ENCODE peak calls at places on chromosomes 16 and 17, in eight cellular contexts. G is psoas muscle, F is foreskin fibroblast, S is thoracic aorta, R is tibial artery, N is ovary, J is HFF-Myc, T is heart right ventricle. P is an unnamed sample.

GRCh38 chr16:66240996-66241395 is 125.5 kb upstream of the CDH5 start:
- DNase-seq in G (no peak), F (no peak), S (no peak), R (no peak), N (no peak), J (no peak), T (no peak), P (no peak)

GRCh38 chr16:85384831-85385462 is 228.2 kb upstream of the GSE1 start:
- DNase-seq in G (peak), F (no peak), S (no peak), R (no peak), N (no peak), J (no peak), T (peak), P (peak)

GRCh38 chr17:66567234-66568170 is 265.1 kb downstream of the PRKCA start:
- DNase-seq in G (peak), F (peak), S (peak), R (peak), N (peak), J (peak), T (peak), P (peak)

GRCh38 chr17:40284085-40284713 is 3.5 kb upstream of the CDC6 start:
- DNase-seq in G (no peak), F (peak), S (no peak), R (no peak), N (no peak), J (no peak), T (no peak), P (no peak)

GRCh38 chr17:142102-142661 is 4.8 kb downstream of the SCGB1C2 start:
- DNase-seq in G (peak), F (no peak), S (no peak), R (no peak), N (peak), J (no peak), T (no peak), P (no peak)

GRCh38 chr16:84138824-84139627 is 6.0 kb downstream of the HSDL1 start:
- DNase-seq in G (peak), F (peak), S (no peak), R (peak), N (no peak), J (no peak), T (no peak), P (no peak)

GRCh38 chr16:23013484-23013883 is 135.8 kb downstream of the USP31 start:
- DNase-seq in G (no peak), F (no peak), S (no peak), R (no peak), N (no peak), J (no peak), T (no peak), P (no peak)

GRCh38 chr16:47697826-47698225 is 236.7 kb downstream of the PHKB start:
- DNase-seq in G (no peak), F (no peak), S (no peak), R (no peak), N (no peak), J (no peak), T (no peak), P (no peak)

GRCh38 chr16:68116256-68116853 is 31.2 kb downstream of the NFATC3 start:
- DNase-seq in G (no peak), F (peak), S (no peak), R (no peak), N (no peak), J (no peak), T (no peak), P (no peak)

GRCh38 chr17:4796550-4796915 is 569 bp downstream of the PSMB6 start:
- DNase-seq in G (no peak), F (no peak), S (no peak), R (no peak), N (no peak), J (no peak), T (no peak), P (no peak)

GRCh38 chr17:3730881-3731429 is 7.3 kb downstream of the HASPIN start:
- DNase-seq in G (no peak), F (no peak), S (no peak), R (no peak), N (no peak), J (no peak), T (no peak), P (no peak)

GRCh38 chr16:66457888-66458287 is 30.8 kb downstream of the BEAN1 start:
- DNase-seq in G (no peak), F (no peak), S (no peak), R (no peak), N (no peak), J (no peak), T (no peak), P (no peak)

GRCh38 chr17:75516619-75517276 is 420 bp downstream of the TSEN54 start:
- DNase-seq in G (no peak), F (peak), S (no peak), R (no peak), N (no peak), J (no peak), T (peak), P (no peak)

GRCh38 chr16:86619263-86619935 is 41.0 kb downstream of the FOXL1 start:
- DNase-seq in G (no peak), F (peak), S (no peak), R (peak), N (no peak), J (no peak), T (no peak), P (no peak)

GRCh38 chr16:80147021-80147680 is 393.6 kb upstream of the DYNLRB2 start:
- DNase-seq in G (no peak), F (no peak), S (no peak), R (no peak), N (no peak), J (no peak), T (no peak), P (no peak)

GRCh38 chr17:19359856-19360255 is 2.7 kb downstream of the B9D1 start:
- DNase-seq in G (no peak), F (no peak), S (no peak), R (peak), N (no peak), J (no peak), T (no peak), P (no peak)

GRCh38 chr16:52825882-52826281 is 226.8 kb downstream of the CHD9NB start:
- DNase-seq in G (no peak), F (no peak), S (no peak), R (no peak), N (no peak), J (no peak), T (no peak), P (no peak)

GRCh38 chr16:5895137-5895536 is 797.5 kb upstream of the EEF2KMT start:
- DNase-seq in G (no peak), F (no peak), S (no peak), R (no peak), N (no peak), J (no peak), T (no peak), P (no peak)

GRCh38 chr16:49588729-49589384 is 215.3 kb downstream of the C16orf78 start:
- DNase-seq in G (no peak), F (no peak), S (no peak), R (peak), N (no peak), J (no peak), T (no peak), P (no peak)

GRCh38 chr17:55266958-55267688 is 2.4 kb downstream of the HLF start:
- DNase-seq in G (no peak), F (no peak), S (no peak), R (no peak), N (no peak), J (no peak), T (no peak), P (no peak)
- H3K4me3 ChIP-seq in G (peak), F (no peak), S (peak), R (peak), N (peak), J (no peak), T (peak), P (peak)

DNA sequence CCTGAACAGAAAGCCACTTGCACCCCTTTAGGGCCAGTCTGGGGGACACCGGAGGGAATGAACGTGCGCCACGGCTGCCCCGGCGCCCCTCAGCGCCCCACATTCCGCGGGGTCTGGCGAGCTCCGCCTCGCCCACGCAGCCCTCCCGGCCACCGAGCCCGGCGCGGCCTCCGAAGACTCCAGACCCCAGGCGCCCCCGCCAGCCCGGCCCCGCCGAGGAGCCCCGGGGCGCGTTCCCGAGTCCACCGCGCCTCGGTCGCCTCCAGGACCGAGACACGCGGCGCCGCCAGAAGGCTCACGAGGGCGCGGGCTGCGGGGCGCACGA is 395 bp downstream of the CLCN7 start:
- DNase-seq in G (no peak), F (no peak), S (no peak), R (no peak), N (no peak), J (no peak), T (no peak), P (no peak)
- H3K4me3 ChIP-seq in G (peak), F (peak), S (peak), R (peak), N (peak), J (peak), T (peak), P (peak)

GRCh38 chr17:29346462-29346861 is 43.7 kb upstream of the TAOK1 start:
- DNase-seq in G (no peak), F (no peak), S (no peak), R (no peak), N (no peak), J (no peak), T (no peak), P (no peak)

GRCh38 chr17:29345066-29345465 is 45.1 kb upstream of the TAOK1 start:
- DNase-seq in G (no peak), F (no peak), S (no peak), R (no peak), N (no peak), J (no peak), T (no peak), P (no peak)

GRCh38 chr17:29344201-29344856 is 45.8 kb upstream of the TAOK1 start:
- DNase-seq in G (no peak), F (no peak), S (no peak), R (no peak), N (no peak), J (no peak), T (no peak), P (no peak)

GRCh38 chr17:29342148-29342765 is 47.9 kb upstream of the TAOK1 start:
- DNase-seq in G (no peak), F (no peak), S (no peak), R (no peak), N (no peak), J (no peak), T (no peak), P (no peak)

DNA sequence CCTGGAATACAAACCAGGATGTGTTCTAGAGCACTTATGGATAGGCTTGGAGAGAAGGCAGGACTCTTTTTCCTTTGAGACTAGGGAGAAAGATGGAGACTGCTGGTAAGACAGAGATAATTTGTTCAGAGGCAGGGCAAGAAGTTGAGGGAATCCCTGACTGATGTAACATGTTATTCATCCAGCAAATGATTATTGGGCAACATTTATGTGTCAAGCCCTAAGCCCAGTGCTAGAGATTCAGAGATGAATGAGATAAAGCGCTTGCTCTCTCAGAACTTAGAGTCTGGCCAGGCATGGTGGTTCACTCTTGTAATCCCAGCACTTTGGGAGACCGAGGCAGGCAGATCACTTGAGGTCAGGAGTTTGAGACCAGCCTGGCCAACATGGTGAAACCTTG is 47.8 kb upstream of the NUFIP2 start:
- DNase-seq in G (no peak), F (peak), S (no peak), R (no peak), N (no peak), J (no peak), T (no peak), P (no peak)
- H3K4me3 ChIP-seq in G (no peak), F (no peak), S (no peak), R (no peak), N (no peak), J (no peak), T (no peak), P (no peak)

GRCh38 chr16:69438465-69438864 is 14.0 kb downstream of the CYB5B start:
- DNase-seq in G (no peak), F (no peak), S (no peak), R (no peak), N (no peak), J (no peak), T (no peak), P (no peak)

GRCh38 chr16:69444873-69445517 is 20.6 kb downstream of the CYB5B start:
- DNase-seq in G (no peak), F (no peak), S (no peak), R (no peak), N (no peak), J (no peak), T (no peak), P (no peak)

GRCh38 chr16:69440236-69440635 is 15.8 kb downstream of the CYB5B start:
- DNase-seq in G (no peak), F (no peak), S (no peak), R (no peak), N (no peak), J (no peak), T (no peak), P (no peak)

GRCh38 chr16:69448470-69449193 is 24.2 kb downstream of the CYB5B start:
- DNase-seq in G (no peak), F (peak), S (no peak), R (no peak), N (no peak), J (peak), T (no peak), P (no peak)

GRCh38 chr16:69443809-69444611 is 19.6 kb downstream of the CYB5B start:
- DNase-seq in G (peak), F (peak), S (no peak), R (no peak), N (peak), J (no peak), T (no peak), P (peak)
- H3K4me3 ChIP-seq in G (peak), F (peak), S (peak), R (peak), N (peak), J (peak), T (peak), P (peak)

GRCh38 chr16:89193021-89193575 is 7.2 kb downstream of the SLC22A31 start:
- DNase-seq in G (peak), F (peak), S (no peak), R (no peak), N (peak), J (no peak), T (peak), P (peak)
- H3K4me3 ChIP-seq in G (no peak), F (peak), S (peak), R (no peak), N (no peak), J (no peak), T (no peak), P (no peak)

GRCh38 chr17:32484628-32485027 is 2.2 kb upstream of the CDK5R1 start:
- DNase-seq in G (no peak), F (no peak), S (no peak), R (no peak), N (peak), J (no peak), T (no peak), P (no peak)
- H3K4me3 ChIP-seq in G (no peak), F (no peak), S (no peak), R (no peak), N (no peak), J (no peak), T (no peak), P (no peak)

GRCh38 chr17:56765449-56765848 is 68.3 kb downstream of the C17orf67 start:
- DNase-seq in G (no peak), F (no peak), S (no peak), R (no peak), N (no peak), J (no peak), T (no peak), P (no peak)

GRCh38 chr17:56762144-56762543 is 71.6 kb downstream of the C17orf67 start:
- DNase-seq in G (no peak), F (no peak), S (no peak), R (no peak), N (no peak), J (no peak), T (no peak), P (no peak)

GRCh38 chr17:56761387-56761786 is 72.3 kb downstream of the C17orf67 start:
- DNase-seq in G (no peak), F (no peak), S (no peak), R (no peak), N (no peak), J (no peak), T (no peak), P (no peak)

GRCh38 chr17:56762988-56763387 is 70.7 kb downstream of the C17orf67 start:
- DNase-seq in G (no peak), F (no peak), S (no peak), R (no peak), N (no peak), J (no peak), T (no peak), P (no peak)
- H3K4me3 ChIP-seq in G (no peak), F (no peak), S (no peak), R (no peak), N (no peak), J (no peak), T (no peak), P (no peak)

DNA sequence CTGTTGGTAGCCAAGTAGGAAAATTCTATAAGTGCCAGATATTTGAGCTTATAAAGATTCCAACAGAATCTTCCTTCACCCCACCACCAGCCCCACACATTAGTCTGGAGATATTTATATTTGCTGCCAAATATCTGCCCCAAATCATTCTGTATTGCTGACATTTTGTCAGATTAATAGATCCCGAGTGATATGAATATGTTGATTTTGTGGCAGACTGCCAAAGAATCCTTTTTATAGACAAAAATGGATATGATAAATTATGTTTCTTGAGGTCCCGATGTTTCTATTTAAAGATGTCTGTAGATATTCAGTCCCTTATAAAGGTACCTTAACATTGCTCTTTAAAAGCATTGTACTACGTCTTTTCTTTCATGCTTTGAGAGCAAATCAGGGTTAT is 162.2 kb upstream of the KCNJ16 start:
- DNase-seq in G (no peak), F (no peak), S (no peak), R (no peak), N (no peak), J (no peak), T (no peak), P (no peak)
- H3K4me3 ChIP-seq in G (no peak), F (no peak), S (peak), R (peak), N (no peak), J (no peak), T (no peak), P (no peak)

P was measured in left ventricle myocardium inferior.